ENCODE peak calls at places on chromosomes 5 and 9, in eight cellular contexts. D, B, S, Y, X, T, U and M are unnamed samples.

GRCh38 chr9:38084556-38084880 is 15.5 kb upstream of the SHB start:
- DNase-seq in X (peak), Y (no peak), B (no peak), S (no peak), T (no peak), D (no peak), U (no peak), M (peak)

GRCh38 chr5:168472329-168472728 is 13.9 kb upstream of the RARS1 start:
- DNase-seq in B (no peak), T (no peak), D (peak), S (peak), U (no peak), Y (no peak), X (no peak), M (no peak)

GRCh38 chr5:79932510-79933504 is 58.3 kb downstream of the MTX3 start:
- DNase-seq in D (no peak), B (no peak), U (no peak), X (no peak), S (no peak), T (no peak), Y (no peak), M (no peak)

GRCh38 chr5:82858453-82859043 is 218.6 kb downstream of the TMEM167A start:
- DNase-seq in Y (no peak), T (no peak), D (no peak), U (no peak), S (no peak), X (no peak), B (no peak), M (no peak)

GRCh38 chr9:83677596-83677995 is 30.2 kb downstream of the UBQLN1 start:
- DNase-seq in D (no peak), B (no peak), Y (no peak), S (no peak), T (no peak), X (no peak), U (no peak), M (peak)

GRCh38 chr9:81389569-81389993 is 299.8 kb downstream of the TLE1 start:
- DNase-seq in S (peak), X (no peak), U (no peak), B (no peak), Y (no peak), D (peak), T (no peak), M (no peak)

GRCh38 chr9:14213504-14213903 is 100.4 kb downstream of the NFIB start:
- DNase-seq in D (no peak), B (no peak), S (no peak), T (no peak), U (no peak), X (no peak), Y (no peak), M (no peak)

GRCh38 chr9:81976351-81976750 is 12.2 kb upstream of the SPATA31D1 start:
- DNase-seq in T (no peak), U (no peak), D (no peak), Y (no peak), X (no peak), S (peak), B (no peak), M (no peak)

GRCh38 chr5:74179183-74179582 is 461.3 kb downstream of the ENC1 start:
- DNase-seq in B (no peak), S (peak), T (no peak), U (no peak), D (peak), X (no peak), Y (no peak), M (no peak)

DNA sequence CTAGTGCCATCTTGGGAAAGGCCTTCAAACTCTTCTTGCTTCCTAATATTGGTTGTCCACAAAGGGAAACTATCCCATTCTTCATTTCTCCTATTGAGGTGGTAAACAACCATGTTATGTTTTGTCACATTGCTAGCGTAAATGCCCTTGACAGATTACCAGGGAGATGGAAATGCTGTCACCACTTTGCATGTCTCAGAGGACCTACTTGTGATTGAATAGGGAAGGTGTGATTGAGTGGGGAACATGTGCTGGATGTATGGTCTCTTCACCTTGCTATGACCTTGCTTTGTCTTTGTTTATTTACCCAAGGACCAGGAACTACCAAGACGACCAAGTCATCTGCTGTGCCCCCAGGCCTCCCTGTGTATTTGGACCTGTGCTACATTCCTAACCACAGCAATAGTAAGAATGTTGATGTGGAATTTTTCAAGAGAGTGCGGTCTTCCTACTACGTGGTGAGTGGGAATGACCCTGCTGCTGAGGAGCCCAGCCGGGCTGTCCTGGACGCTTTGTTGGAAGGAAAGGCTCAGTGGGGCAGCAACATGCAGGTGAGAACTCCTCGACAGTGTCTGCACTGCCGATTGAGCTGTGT is 96.1 kb downstream of the MAP1B start:
- DNase-seq in U (no peak), Y (no peak), D (no peak), X (no peak), S (peak), T (no peak), B (no peak), M (no peak)
- H3K27ac ChIP-seq in U (no peak), Y (no peak), D (no peak), X (no peak), S (no peak), T (no peak), B (no peak), M (no peak)

DNA sequence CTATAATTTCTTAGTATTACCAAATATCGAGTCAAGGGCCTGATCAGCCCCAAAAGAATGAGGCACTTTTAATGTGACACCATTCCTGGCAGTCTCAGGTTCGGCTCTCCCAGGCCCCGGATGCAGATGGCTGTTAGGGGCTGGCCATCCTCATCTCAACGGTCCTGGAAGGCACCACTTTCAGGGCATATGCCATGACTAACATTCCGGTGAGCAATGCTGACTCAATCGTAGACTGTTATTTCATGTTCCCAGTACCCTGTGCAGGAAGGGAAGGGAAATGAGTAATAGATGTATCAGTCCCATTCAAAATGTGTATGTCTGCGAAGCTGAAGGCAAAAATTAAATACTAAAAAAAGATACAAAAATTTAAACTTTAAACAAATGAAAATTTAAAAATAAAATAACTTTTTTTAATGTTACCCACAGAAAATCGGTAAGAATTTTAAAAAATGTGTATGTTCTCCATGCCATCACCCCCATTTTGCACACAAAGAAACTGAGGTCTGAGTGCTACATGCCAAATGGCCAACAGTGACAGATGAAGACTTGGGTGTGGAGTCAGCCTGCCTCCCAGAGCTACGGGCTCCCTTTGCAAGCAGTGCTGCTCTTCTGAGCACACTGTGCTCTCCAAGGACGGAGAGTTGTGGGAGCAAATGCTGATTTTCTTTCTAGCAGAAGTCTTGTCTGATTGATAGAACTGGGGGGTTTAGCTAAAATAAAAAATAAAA is 79.0 kb downstream of the GLDC start:
- DNase-seq in U (no peak), T (no peak), D (peak), X (no peak), Y (no peak), B (no peak), S (peak), M (no peak)
- H3K27ac ChIP-seq in U (no peak), T (peak), D (no peak), X (no peak), Y (peak), B (no peak), S (no peak), M (no peak)

GRCh38 chr5:66744040-66744439 is 147.8 kb downstream of the MAST4 start:
- DNase-seq in Y (no peak), B (no peak), S (peak), X (no peak), D (peak), U (no peak), T (no peak), M (no peak)

GRCh38 chr5:66742083-66742895 is 146.1 kb downstream of the MAST4 start:
- DNase-seq in Y (no peak), B (no peak), X (peak), S (peak), D (no peak), T (no peak), U (peak), M (no peak)

GRCh38 chr5:66741394-66741793 is 145.2 kb downstream of the MAST4 start:
- DNase-seq in S (no peak), B (no peak), X (no peak), D (peak), Y (no peak), T (no peak), U (no peak), M (no peak)

GRCh38 chr5:66743344-66743743 is 147.2 kb downstream of the MAST4 start:
- DNase-seq in Y (no peak), X (no peak), S (no peak), U (no peak), B (no peak), D (no peak), T (no peak), M (peak)

GRCh38 chr5:66742896-66743247 is 146.7 kb downstream of the MAST4 start:
- DNase-seq in T (no peak), B (no peak), U (no peak), D (no peak), Y (no peak), X (no peak), S (no peak), M (no peak)
- H3K27ac ChIP-seq in T (no peak), B (no peak), U (no peak), D (no peak), Y (peak), X (peak), S (no peak), M (no peak)

GRCh38 chr9:94639996-94640376 is 668 bp upstream of the FBP1 start:
- DNase-seq in B (no peak), D (no peak), X (no peak), U (no peak), Y (no peak), S (peak), T (no peak), M (no peak)

GRCh38 chr9:94639045-94639995 is at the start of gene FBP1:
- DNase-seq in D (peak), U (peak), T (no peak), B (peak), X (peak), S (peak), Y (no peak), M (peak)

GRCh38 chr9:94642526-94642925 is 3.2 kb upstream of the FBP1 start:
- DNase-seq in S (no peak), T (no peak), U (no peak), D (no peak), B (no peak), X (no peak), Y (no peak), M (no peak)

GRCh38 chr9:94643176-94643575 is 3.9 kb upstream of the FBP1 start:
- DNase-seq in X (peak), S (no peak), Y (no peak), B (no peak), U (no peak), T (no peak), D (no peak), M (no peak)

GRCh38 chr9:94638335-94639044 is 828 bp downstream of the FBP1 start:
- DNase-seq in S (no peak), B (no peak), T (no peak), Y (no peak), U (no peak), D (no peak), X (no peak), M (no peak)
- H3K27ac ChIP-seq in S (no peak), B (no peak), T (no peak), Y (no peak), U (no peak), D (no peak), X (peak), M (peak)

GRCh38 chr5:68178579-68178978 is 37.0 kb upstream of the PIK3R1 start:
- DNase-seq in X (no peak), Y (no peak), S (no peak), T (no peak), D (peak), U (no peak), B (no peak), M (no peak)

GRCh38 chr5:68180286-68181038 is 35.1 kb upstream of the PIK3R1 start:
- DNase-seq in Y (no peak), S (no peak), B (no peak), U (no peak), T (no peak), X (no peak), D (peak), M (no peak)

GRCh38 chr5:68177676-68178075 is 37.9 kb upstream of the PIK3R1 start:
- DNase-seq in T (no peak), D (no peak), B (no peak), Y (no peak), S (no peak), U (no peak), X (no peak), M (no peak)

GRCh38 chr5:68176253-68176652 is 39.3 kb upstream of the PIK3R1 start:
- DNase-seq in U (no peak), D (no peak), Y (no peak), S (no peak), X (no peak), B (no peak), T (no peak), M (no peak)

DNA sequence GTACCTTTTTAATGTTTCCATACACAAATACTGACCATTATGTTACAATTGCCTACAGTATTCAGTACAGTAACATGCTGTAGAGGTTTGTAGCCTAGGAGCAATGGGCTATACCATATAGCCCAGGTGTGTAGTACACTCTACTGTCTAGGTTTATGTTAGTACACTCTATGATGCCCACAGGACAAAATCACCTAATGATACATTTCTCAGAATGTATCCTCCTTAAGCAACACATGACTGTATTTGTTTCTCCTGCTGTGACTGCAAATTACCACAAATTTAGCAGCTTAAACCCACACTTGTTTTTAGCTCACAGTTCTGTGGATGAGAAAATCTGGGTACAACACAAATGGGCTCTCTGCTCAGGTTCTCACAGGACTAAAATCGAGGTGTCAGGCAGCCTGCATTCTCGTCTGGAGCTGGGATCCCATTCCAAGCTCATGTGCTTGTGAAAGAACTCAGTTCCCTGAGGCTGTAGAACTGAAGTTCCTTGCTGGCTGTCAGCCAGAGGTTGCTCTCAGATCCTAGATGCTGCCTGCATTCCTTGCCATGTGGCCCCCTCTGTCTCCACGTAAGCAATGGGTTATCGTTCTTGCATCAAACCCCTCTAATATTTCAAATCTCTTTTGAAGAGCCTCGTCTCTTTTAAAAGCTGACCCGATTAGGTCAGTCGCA is 38.6 kb upstream of the PIK3R1 start:
- DNase-seq in T (no peak), D (no peak), Y (no peak), B (no peak), S (peak), U (no peak), X (no peak), M (no peak)
- H3K27ac ChIP-seq in T (no peak), D (no peak), Y (no peak), B (no peak), S (no peak), U (no peak), X (no peak), M (no peak)

GRCh38 chr5:125408582-125409069 is 662.2 kb upstream of the ZNF608 start:
- DNase-seq in Y (no peak), T (no peak), D (peak), X (no peak), B (no peak), U (no peak), S (no peak), M (no peak)

GRCh38 chr5:125410501-125411162 is 664.2 kb upstream of the ZNF608 start:
- DNase-seq in Y (no peak), D (peak), X (no peak), B (no peak), S (no peak), U (no peak), T (no peak), M (no peak)

GRCh38 chr5:125409496-125410351 is 663.3 kb upstream of the ZNF608 start:
- DNase-seq in Y (no peak), U (peak), B (no peak), D (peak), X (no peak), S (peak), T (peak), M (no peak)

GRCh38 chr5:125411163-125412050 is 665.0 kb upstream of the ZNF608 start:
- DNase-seq in B (no peak), S (peak), U (peak), D (peak), T (no peak), Y (peak), X (no peak), M (no peak)

GRCh38 chr5:125409101-125409495 is 662.7 kb upstream of the ZNF608 start:
- DNase-seq in T (no peak), B (no peak), X (no peak), D (no peak), U (no peak), S (no peak), Y (no peak), M (no peak)
- H3K27ac ChIP-seq in T (peak), B (no peak), X (no peak), D (peak), U (peak), S (no peak), Y (peak), M (peak)

DNA sequence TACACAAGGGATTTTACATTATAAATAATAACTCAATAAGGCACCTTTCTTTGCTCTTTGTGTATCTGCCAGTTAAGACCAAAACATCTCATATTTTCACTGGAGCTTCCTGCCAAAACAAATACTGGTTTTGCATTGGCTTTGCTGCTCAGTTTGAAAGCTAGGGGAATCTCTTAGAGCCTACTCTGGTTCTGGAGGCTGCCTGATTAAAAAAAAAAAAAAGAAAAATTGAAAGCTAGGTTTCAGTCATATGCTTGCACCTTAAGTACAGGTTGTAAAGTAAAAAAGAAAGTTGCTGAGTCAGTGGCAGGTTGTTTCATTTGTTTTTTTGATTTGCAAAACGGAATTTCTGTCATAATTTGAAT is 2.3 kb downstream of the DENND4C start:
- DNase-seq in S (no peak), T (no peak), D (peak), B (no peak), U (no peak), Y (no peak), X (no peak), M (no peak)
- H3K27ac ChIP-seq in S (no peak), T (no peak), D (peak), B (no peak), U (peak), Y (no peak), X (no peak), M (no peak)

GRCh38 chr5:6543346-6543730 is 89.5 kb downstream of the NSUN2 start:
- DNase-seq in X (no peak), U (no peak), Y (no peak), S (no peak), T (no peak), B (no peak), D (no peak), M (no peak)

GRCh38 chr5:6545770-6546690 is 86.8 kb downstream of the NSUN2 start:
- DNase-seq in T (no peak), X (no peak), B (no peak), Y (no peak), S (no peak), U (no peak), D (no peak), M (no peak)

GRCh38 chr5:6543830-6544560 is 88.8 kb downstream of the NSUN2 start:
- DNase-seq in D (no peak), Y (no peak), B (no peak), T (no peak), U (no peak), S (no peak), X (no peak), M (no peak)

GRCh38 chr5:6544561-6544935 is 88.3 kb downstream of the NSUN2 start:
- DNase-seq in U (no peak), S (no peak), T (no peak), D (no peak), X (no peak), Y (no peak), B (no peak), M (no peak)

GRCh38 chr5:6545036-6545693 is 87.7 kb downstream of the NSUN2 start:
- DNase-seq in S (no peak), D (no peak), X (no peak), B (no peak), T (no peak), Y (no peak), U (peak), M (no peak)
- H3K27ac ChIP-seq in S (no peak), D (no peak), X (no peak), B (no peak), T (no peak), Y (no peak), U (peak), M (no peak)

DNA sequence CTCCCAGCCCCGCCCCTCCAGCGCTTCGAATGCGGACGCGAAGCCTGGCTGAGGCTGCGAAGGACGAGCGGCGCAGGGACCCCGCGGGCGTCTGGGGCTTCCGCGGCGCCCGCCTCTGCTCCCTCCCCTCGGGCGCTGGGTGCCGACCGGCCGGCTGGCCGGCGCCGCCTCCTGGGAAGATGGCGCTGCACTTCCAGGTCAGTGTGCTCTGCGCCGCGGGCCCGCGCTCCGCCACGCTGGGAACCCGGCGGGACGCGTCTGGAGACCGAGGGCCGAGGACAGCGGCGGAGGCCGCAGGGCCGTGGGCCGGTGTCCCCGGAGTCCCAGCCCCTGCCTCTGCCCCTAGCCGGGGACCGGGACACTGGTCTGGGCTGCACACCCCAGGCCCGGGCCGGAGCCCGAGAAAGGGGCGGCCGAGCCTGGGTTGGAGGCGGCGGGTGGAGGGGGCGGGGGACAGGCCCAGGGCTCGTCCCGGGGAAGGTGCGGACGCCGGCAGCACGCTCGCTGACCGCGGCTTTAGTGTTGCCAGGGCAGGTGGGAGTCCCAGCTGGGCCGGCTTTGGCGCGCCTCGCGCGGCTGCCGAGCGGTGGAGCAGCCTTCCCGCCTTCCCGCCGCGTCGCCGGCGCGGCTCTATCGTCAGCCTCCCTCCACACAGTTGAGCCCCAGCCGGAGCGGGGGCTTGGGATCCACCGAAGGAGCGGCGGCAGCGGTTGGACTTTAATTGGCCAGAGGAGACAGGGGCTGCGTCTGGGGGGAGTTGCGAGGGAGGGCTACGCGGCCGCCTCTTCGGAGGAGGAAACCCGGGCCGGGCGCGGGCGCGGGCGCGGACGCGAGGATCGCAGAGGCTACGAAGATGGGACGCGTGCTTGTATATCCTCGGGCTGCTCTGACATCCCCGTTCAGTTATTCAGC is at the start of gene RANBP17:
- DNase-seq in X (peak), T (no peak), S (peak), D (peak), Y (peak), U (peak), B (no peak), M (peak)
- H3K27ac ChIP-seq in X (peak), T (no peak), S (peak), D (peak), Y (no peak), U (peak), B (no peak), M (no peak)